ENCODE peak calls at places on chromosomes 16 and 17, in seven cellular contexts. V is mesendoderm, C is mesenchymal stem cell, R is IMR-90, N is H9, W is neuronal stem cell, H is trophoblast cell. B is an unnamed sample.

GRCh38 chr17:70658324-70658723 is 489.0 kb downstream of the KCNJ2 start:
- DNase-seq in V (no peak), C (no peak), R (no peak), N (no peak), W (no peak), H (no peak), B (no peak)

GRCh38 chr16:27491894-27492587 is 57.7 kb downstream of the GTF3C1 start:
- DNase-seq in V (peak), C (no peak), R (no peak), N (no peak), W (no peak), H (peak), B (no peak)

GRCh38 chr16:27232061-27232841 is 28.9 kb downstream of the KDM8 start:
- DNase-seq in V (no peak), C (no peak), R (no peak), N (no peak), W (no peak), H (no peak), B (no peak)

GRCh38 chr16:83826146-83826913 is 18.6 kb downstream of the HSBP1 start:
- DNase-seq in V (peak), C (peak), R (peak), N (peak), W (peak), H (peak), B (peak)

GRCh38 chr16:66408181-66409048 is 18.7 kb upstream of the BEAN1 start:
- DNase-seq in V (peak), C (peak), R (peak), N (no peak), W (no peak), H (peak), B (no peak)

GRCh38 chr17:4165301-4166010 is 22.5 kb downstream of the CYB5D2 start:
- DNase-seq in V (no peak), C (no peak), R (no peak), N (no peak), W (no peak), H (no peak), B (no peak)

GRCh38 chr16:57358527-57359095 is at the start of gene CCL22:
- DNase-seq in V (no peak), C (no peak), R (no peak), N (no peak), W (no peak), H (no peak), B (no peak)

GRCh38 chr17:3669085-3669347 is 404 bp downstream of the EMC6 start:
- DNase-seq in V (no peak), C (no peak), R (no peak), N (peak), W (no peak), H (no peak), B (no peak)

GRCh38 chr17:28481081-28481571 is 7.7 kb downstream of the SLC13A2 start:
- DNase-seq in V (no peak), C (no peak), R (no peak), N (no peak), W (no peak), H (no peak), B (no peak)

GRCh38 chr16:56272495-56272894 is 81.2 kb downstream of the GNAO1 start:
- DNase-seq in V (no peak), C (no peak), R (no peak), N (no peak), W (no peak), H (no peak), B (no peak)

GRCh38 chr16:12215302-12216105 is 239.0 kb downstream of the SNX29 start:
- DNase-seq in V (peak), C (no peak), R (no peak), N (peak), W (peak), H (no peak), B (peak)

GRCh38 chr17:77453613-77454559 is 313.1 kb downstream of the SEC14L1 start:
- DNase-seq in V (peak), C (no peak), R (no peak), N (no peak), W (no peak), H (no peak), B (no peak)

GRCh38 chr17:44801880-44802279 is 28.2 kb downstream of the GJC1 start:
- DNase-seq in V (no peak), C (no peak), R (no peak), N (no peak), W (no peak), H (no peak), B (no peak)
- H3K23ac ChIP-seq in V (no peak), C (no peak), R (no peak), N (no peak), W (no peak), H (no peak), B (no peak)

DNA sequence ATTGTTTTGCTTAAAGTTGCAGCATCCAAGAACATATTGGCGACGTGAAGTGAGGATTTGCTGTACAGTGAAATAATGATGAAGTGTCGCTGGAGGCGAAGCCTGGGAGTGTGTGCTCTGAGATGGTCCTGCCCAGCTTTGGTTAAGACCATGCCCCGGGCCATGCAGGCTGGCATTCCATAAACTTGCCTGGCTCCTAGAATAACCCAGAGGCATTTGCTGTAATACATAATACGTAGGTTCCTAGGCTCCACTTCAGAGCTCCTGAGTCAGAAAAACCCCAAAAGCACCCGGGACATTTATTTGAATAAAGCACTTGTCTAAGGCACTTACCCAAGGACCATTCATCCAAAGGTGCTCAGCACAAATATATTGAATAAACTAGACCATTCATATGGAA is 279.3 kb downstream of the ABCC12 start:
- DNase-seq in V (no peak), C (no peak), R (no peak), N (no peak), W (no peak), H (peak), B (no peak)
- H3K23ac ChIP-seq in V (no peak), C (no peak), R (no peak), N (no peak), W (no peak), H (no peak), B (no peak)

DNA sequence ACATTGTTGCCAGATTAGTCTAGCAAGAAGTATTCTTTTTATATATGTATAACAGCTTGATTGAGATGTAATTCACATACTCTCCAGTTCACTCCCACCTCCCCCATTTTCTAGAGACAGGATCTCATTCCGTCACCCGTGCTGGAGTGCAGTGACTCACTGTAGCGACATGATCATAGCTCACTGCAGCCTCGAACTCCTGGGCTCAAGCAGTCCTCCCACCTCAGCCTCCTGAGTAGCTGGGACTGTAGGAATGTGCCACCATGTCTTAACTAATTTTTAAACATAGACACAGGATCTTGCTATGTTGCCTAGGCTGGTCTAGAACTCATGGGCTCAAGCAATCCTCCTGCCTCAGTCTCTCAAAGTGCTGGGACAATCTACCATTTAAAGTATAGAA is 3.3 kb upstream of the RSAD1 start:
- DNase-seq in V (no peak), C (no peak), R (no peak), N (no peak), W (no peak), H (no peak), B (no peak)
- H3K23ac ChIP-seq in V (no peak), C (no peak), R (no peak), N (no peak), W (no peak), H (no peak), B (no peak)

GRCh38 chr16:21159281-21159951 is 942 bp downstream of the LDAF1 start:
- DNase-seq in V (peak), C (peak), R (no peak), N (peak), W (peak), H (peak), B (no peak)

GRCh38 chr16:21162661-21163151 is 4.2 kb downstream of the LDAF1 start:
- DNase-seq in V (no peak), C (no peak), R (peak), N (no peak), W (no peak), H (no peak), B (no peak)

GRCh38 chr16:21158208-21159110 is at the start of gene LDAF1:
- DNase-seq in V (peak), C (peak), R (peak), N (peak), W (peak), H (peak), B (peak)

GRCh38 chr16:21161211-21161610 is 2.7 kb downstream of the LDAF1 start:
- DNase-seq in V (no peak), C (no peak), R (peak), N (no peak), W (no peak), H (no peak), B (no peak)

DNA sequence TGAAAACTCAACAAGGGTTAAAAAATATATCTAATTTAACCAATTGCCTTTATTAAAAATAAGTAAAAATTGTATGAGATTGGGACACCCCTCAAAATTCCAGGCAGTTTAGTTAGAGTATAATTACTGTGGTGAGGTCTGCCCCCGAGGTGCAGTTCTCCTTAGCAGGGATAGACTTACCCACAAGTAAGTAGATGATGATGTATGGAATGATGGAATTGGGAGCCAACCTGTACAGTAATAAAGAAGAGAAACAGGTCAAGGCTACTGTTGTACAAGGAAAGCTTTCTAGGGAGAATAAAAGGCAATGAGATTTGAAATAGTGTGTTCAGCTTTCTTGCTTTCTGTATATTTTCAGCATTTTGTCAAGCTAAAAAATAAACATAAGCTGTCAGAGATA is 1.8 kb downstream of the LDAF1 start:
- DNase-seq in V (no peak), C (no peak), R (no peak), N (no peak), W (no peak), H (no peak), B (no peak)
- H3K23ac ChIP-seq in V (no peak), C (no peak), R (no peak), N (no peak), W (no peak), H (no peak), B (no peak)

GRCh38 chr16:70161350-70161749 is 12.2 kb upstream of the CLEC18C start:
- DNase-seq in V (no peak), C (no peak), R (no peak), N (no peak), W (no peak), H (no peak), B (no peak)

GRCh38 chr16:70159355-70160348 is 13.9 kb upstream of the CLEC18C start:
- DNase-seq in V (no peak), C (no peak), R (peak), N (no peak), W (no peak), H (no peak), B (no peak)

GRCh38 chr16:70160821-70161220 is 12.8 kb upstream of the CLEC18C start:
- DNase-seq in V (no peak), C (no peak), R (no peak), N (no peak), W (no peak), H (no peak), B (no peak)

GRCh38 chr16:70162041-70162451 is 11.5 kb upstream of the CLEC18C start:
- DNase-seq in V (peak), C (peak), R (peak), N (no peak), W (no peak), H (no peak), B (no peak)

DNA sequence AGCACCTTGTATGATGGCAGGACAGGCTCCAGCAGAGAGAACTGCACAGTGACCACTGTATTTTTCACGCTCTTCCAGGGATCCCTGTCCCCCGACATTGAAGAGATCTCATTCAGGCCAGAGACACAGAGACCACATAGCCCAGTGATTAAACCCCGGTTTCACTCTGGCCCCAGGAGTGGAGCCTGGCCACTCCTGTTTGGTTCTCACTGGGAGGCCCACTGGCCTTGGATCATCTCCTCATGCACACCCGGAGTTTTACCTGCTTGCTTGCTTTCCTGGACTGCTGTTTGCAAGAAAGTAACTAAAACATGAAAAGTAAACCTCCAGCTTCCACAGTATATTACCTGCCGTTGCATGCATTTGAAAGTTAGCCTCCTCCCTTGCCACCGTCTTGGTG is 13.2 kb upstream of the CLEC18C start:
- DNase-seq in V (no peak), C (no peak), R (no peak), N (no peak), W (no peak), H (no peak), B (no peak)
- H3K23ac ChIP-seq in V (no peak), C (no peak), R (no peak), N (no peak), W (no peak), H (no peak), B (no peak)

DNA sequence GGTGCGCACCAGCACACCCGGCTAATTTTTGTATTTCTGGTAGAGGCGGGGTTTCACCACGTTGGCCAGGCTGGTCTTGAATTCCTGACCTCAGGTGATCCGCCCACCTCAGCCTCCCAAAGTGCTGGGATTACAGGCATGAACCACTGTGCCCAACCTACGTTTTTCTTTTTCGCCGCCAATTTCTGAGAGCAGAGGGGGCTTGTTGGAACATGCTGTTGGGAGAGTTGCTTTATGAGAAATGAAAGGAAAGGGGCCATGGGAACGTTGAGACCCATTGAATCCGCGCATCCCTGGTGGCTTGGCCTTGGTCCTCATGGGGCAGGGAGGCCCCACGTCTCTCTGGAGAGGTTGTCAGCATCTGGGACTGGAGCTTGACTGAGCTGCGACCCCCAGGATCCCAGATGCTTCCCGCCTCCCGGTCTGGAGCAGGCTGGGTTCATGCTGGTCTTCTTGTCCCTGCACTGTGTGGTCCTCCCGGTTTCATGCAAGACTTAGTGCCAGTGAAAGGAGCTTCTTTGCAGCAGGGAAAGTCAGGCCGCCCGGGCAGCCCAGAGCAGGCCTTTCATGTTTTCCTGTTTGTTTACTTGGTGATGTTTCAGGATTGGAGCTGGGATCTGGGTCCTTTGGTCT is 22.8 kb downstream of the CRISPLD2 start:
- DNase-seq in V (no peak), C (no peak), R (no peak), N (no peak), W (no peak), H (no peak), B (no peak)
- H3K23ac ChIP-seq in V (no peak), C (no peak), R (peak), N (no peak), W (no peak), H (no peak), B (no peak)

GRCh38 chr16:85712841-85713240 is 24.1 kb upstream of the GINS2 start:
- DNase-seq in V (peak), C (no peak), R (no peak), N (no peak), W (no peak), H (no peak), B (no peak)
- H3K23ac ChIP-seq in V (no peak), C (no peak), R (no peak), N (no peak), W (no peak), H (no peak), B (no peak)

GRCh38 chr17:47797797-47798196 is 23.8 kb downstream of the OSBPL7 start:
- DNase-seq in V (peak), C (no peak), R (no peak), N (peak), W (no peak), H (no peak), B (no peak)
- H3K23ac ChIP-seq in V (no peak), C (no peak), R (no peak), N (no peak), W (no peak), H (no peak), B (no peak)